ENCODE peak calls at places on chromosomes 6 and 20, in nine cellular contexts. C is lower lobe of right lung, U is ascending aorta, D is upper lobe of right lung, L is neural progenitor cell, G is Panc1, V is uterus, Y is small intestine, J is IMR-90. A is an unnamed sample. For H3K4me1, the result is how much of the 10 kb centered on the place peaks cover.

GRCh38 chr6:7687145-7688113 is 38.5 kb upstream of the BMP6 start:
- DNase-seq in J (no peak), L (no peak), G (no peak), U (no peak), V (no peak), C (no peak), D (no peak), Y (no peak), A (no peak)

GRCh38 chr6:111838749-111839484 is 34.3 kb downstream of the FYN start:
- DNase-seq in J (no peak), G (no peak), D (no peak), Y (no peak), C (no peak), U (no peak), L (no peak), V (no peak), A (no peak)

GRCh38 chr6:156154896-156155295 is 622.3 kb upstream of the ARID1B start:
- DNase-seq in C (no peak), J (peak), Y (no peak), D (no peak), L (no peak), V (no peak), U (no peak), G (no peak), A (no peak)

GRCh38 chr6:10763006-10763405 is 15.4 kb downstream of the TMEM14B start:
- DNase-seq in G (no peak), V (no peak), C (no peak), L (no peak), J (peak), D (no peak), Y (no peak), U (no peak), A (no peak)

GRCh38 chr20:64232794-64233193 is 22.8 kb upstream of the PCMTD2 start:
- DNase-seq in G (no peak), C (peak), V (no peak), D (peak), U (no peak), J (no peak), Y (no peak), L (no peak), A (peak)

GRCh38 chr6:37005061-37005810 is at the start of gene FGD2:
- DNase-seq in D (no peak), J (no peak), C (no peak), L (no peak), Y (no peak), V (no peak), U (no peak), G (no peak), A (no peak)

GRCh38 chr6:41746068-41746467 is 1.1 kb downstream of the PGC start:
- DNase-seq in D (no peak), U (no peak), G (no peak), V (no peak), C (peak), L (no peak), Y (no peak), J (no peak), A (no peak)

GRCh38 chr6:159724778-159725177 is 2.5 kb upstream of the WTAP start:
- DNase-seq in J (no peak), V (no peak), C (no peak), D (no peak), Y (no peak), L (no peak), G (no peak), U (no peak), A (no peak)

GRCh38 chr6:26156105-26156849 is 69.0 kb downstream of the HFE start:
- DNase-seq in D (peak), G (peak), L (peak), V (peak), Y (peak), J (peak), U (peak), C (peak), A (peak)

GRCh38 chr6:155828989-155829388 is 373.4 kb upstream of the NOX3 start:
- DNase-seq in V (no peak), J (no peak), U (no peak), Y (no peak), D (no peak), L (no peak), C (no peak), G (no peak), A (no peak)

GRCh38 chr6:79672631-79673065 is 41.5 kb downstream of the SH3BGRL2 start:
- DNase-seq in G (peak), D (no peak), V (no peak), Y (peak), L (peak), C (no peak), J (peak), U (no peak), A (no peak)

GRCh38 chr20:51500311-51500710 is 42.2 kb downstream of the NFATC2 start:
- DNase-seq in J (no peak), Y (peak), D (no peak), C (no peak), V (no peak), G (no peak), U (no peak), L (no peak), A (peak)

GRCh38 chr6:27865952-27866369 is 46.2 kb downstream of the OR2B2 start:
- DNase-seq in L (peak), V (no peak), G (no peak), D (no peak), J (no peak), Y (no peak), U (no peak), C (no peak), A (no peak)

GRCh38 chr20:58893355-58894151 is 41.0 kb downstream of the GNAS start:
- DNase-seq in U (no peak), C (no peak), D (no peak), V (no peak), G (no peak), J (peak), Y (peak), L (no peak), A (no peak)

GRCh38 chr6:105785412-105785811 is 300.7 kb upstream of the PRDM1 start:
- DNase-seq in Y (no peak), C (peak), L (no peak), D (no peak), U (no peak), V (no peak), J (no peak), G (no peak), A (no peak)

GRCh38 chr6:38719358-38719757 is 4.2 kb downstream of the DNAH8 start:
- DNase-seq in U (no peak), Y (no peak), J (no peak), L (no peak), D (no peak), V (no peak), C (no peak), G (no peak), A (no peak)

GRCh38 chr6:21325201-21325856 is 268.2 kb upstream of the SOX4 start:
- DNase-seq in G (no peak), C (no peak), U (no peak), Y (no peak), D (no peak), V (no peak), L (no peak), J (no peak), A (no peak)

GRCh38 chr6:35552285-35552917 is 39.7 kb upstream of the TULP1 start:
- DNase-seq in J (peak), U (no peak), V (no peak), G (peak), C (peak), L (peak), Y (peak), D (peak), A (no peak)

GRCh38 chr6:38391909-38392614 is 247.7 kb downstream of the BTBD9 start:
- DNase-seq in J (peak), G (no peak), U (no peak), C (no peak), L (no peak), D (no peak), V (no peak), Y (no peak), A (no peak)

GRCh38 chr6:42260424-42260888 is 42.8 kb upstream of the MRPS10 start:
- DNase-seq in V (peak), C (no peak), G (no peak), D (no peak), L (no peak), Y (no peak), U (no peak), J (no peak), A (no peak)

GRCh38 chr6:32191696-32192607 is 491 bp downstream of the GPSM3 start:
- DNase-seq in U (no peak), G (no peak), J (no peak), D (no peak), V (no peak), C (no peak), L (no peak), Y (no peak), A (no peak)

GRCh38 chr20:63854069-63854765 is 7.1 kb upstream of the ABHD16B start:
- DNase-seq in V (no peak), J (no peak), Y (no peak), U (no peak), C (no peak), L (no peak), G (no peak), D (no peak), A (peak)

GRCh38 chr20:45484676-45485075 is 15.1 kb downstream of the WFDC2 start:
- DNase-seq in J (no peak), V (no peak), U (no peak), C (no peak), D (no peak), Y (no peak), L (peak), G (no peak), A (no peak)

GRCh38 chr20:45485388-45485787 is 15.8 kb downstream of the WFDC2 start:
- DNase-seq in U (no peak), L (no peak), C (no peak), Y (peak), V (no peak), D (no peak), G (no peak), J (no peak), A (no peak)

GRCh38 chr20:45487231-45487635 is 17.7 kb downstream of the WFDC2 start:
- DNase-seq in G (no peak), V (no peak), L (peak), Y (no peak), U (no peak), J (no peak), C (no peak), D (peak), A (peak)

GRCh38 chr20:45489083-45489531 is 19.6 kb downstream of the WFDC2 start:
- DNase-seq in V (no peak), C (no peak), D (no peak), Y (no peak), L (no peak), G (no peak), U (no peak), J (no peak), A (peak)
- H3K4me1 ChIP-seq in V (under half), C (under half), D (under half), Y (under half), L (under half), G (under half), U (under half), J (under half), A (under half)

GRCh38 chr6:25026723-25027122 is 91.0 kb upstream of the RIPOR2 start:
- DNase-seq in D (peak), C (peak), G (no peak), V (no peak), J (no peak), L (no peak), U (no peak), Y (no peak), A (no peak)
- H3K4me1 ChIP-seq in D (under half), C (under half), G (under half), V (under half), J (under half), L (under half), U (under half), Y (under half), A (under half)

DNA sequence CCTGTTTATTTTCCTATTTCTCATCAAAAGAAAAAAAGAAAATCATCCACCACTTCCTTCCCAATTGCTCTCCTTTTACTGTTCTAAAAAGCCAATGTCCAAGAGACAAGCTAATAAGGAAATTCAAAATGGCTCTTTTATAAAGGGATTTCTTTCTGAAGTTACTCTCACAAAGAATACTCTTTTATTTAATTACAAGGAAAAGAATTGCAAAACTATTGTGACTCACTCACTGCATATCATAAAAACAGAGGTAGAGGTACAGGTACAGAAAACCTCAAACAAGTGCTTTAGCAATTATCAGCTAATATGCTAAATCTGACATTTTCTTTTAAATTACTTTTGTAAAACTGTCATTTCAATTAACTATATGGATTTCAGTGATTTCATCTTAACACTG is 18.1 kb downstream of the DEK start:
- DNase-seq in L (no peak), V (no peak), Y (no peak), D (no peak), J (no peak), G (no peak), U (no peak), C (no peak), A (no peak)
- H3K4me1 ChIP-seq in L (under half), V (under half), Y (under half), D (under half), J (under half), G (under half), U (under half), C (under half), A (under half)

GRCh38 chr20:62488470-62488869 is 12.7 kb upstream of the GATA5 start:
- DNase-seq in U (no peak), J (no peak), C (no peak), D (no peak), G (no peak), L (no peak), Y (no peak), V (no peak), A (no peak)

GRCh38 chr20:62487125-62487524 is 11.3 kb upstream of the GATA5 start:
- DNase-seq in U (no peak), L (no peak), G (no peak), C (no peak), V (no peak), J (no peak), Y (no peak), D (no peak), A (no peak)

GRCh38 chr20:62487564-62488086 is 11.8 kb upstream of the GATA5 start:
- DNase-seq in C (no peak), J (no peak), D (no peak), G (no peak), V (no peak), U (no peak), L (no peak), Y (peak), A (no peak)

GRCh38 chr20:62489940-62490263 is 14.1 kb upstream of the GATA5 start:
- DNase-seq in G (no peak), C (no peak), V (no peak), D (no peak), U (no peak), J (no peak), L (no peak), Y (no peak), A (no peak)

GRCh38 chr20:62489186-62489939 is 13.6 kb upstream of the GATA5 start:
- DNase-seq in D (no peak), J (no peak), V (no peak), Y (peak), L (no peak), C (no peak), U (no peak), G (no peak), A (no peak)
- H3K4me1 ChIP-seq in D (under half), J (under half), V (under half), Y (under half), L (under half), C (under half), U (under half), G (half or more), A (under half)

GRCh38 chr6:56509031-56509430 is 133.7 kb downstream of the DST start:
- DNase-seq in L (no peak), J (no peak), G (no peak), C (no peak), D (no peak), U (no peak), Y (no peak), V (no peak), A (no peak)

GRCh38 chr6:56511591-56511990 is 131.1 kb downstream of the DST start:
- DNase-seq in J (no peak), L (no peak), G (no peak), D (no peak), Y (no peak), C (no peak), V (no peak), U (no peak), A (no peak)

GRCh38 chr6:56513631-56514030 is 129.1 kb downstream of the DST start:
- DNase-seq in D (no peak), J (peak), Y (no peak), U (no peak), L (no peak), G (no peak), C (no peak), V (no peak), A (no peak)

GRCh38 chr6:56514395-56514794 is 128.3 kb downstream of the DST start:
- DNase-seq in U (peak), G (no peak), C (no peak), Y (no peak), V (peak), D (no peak), J (peak), L (no peak), A (no peak)

DNA sequence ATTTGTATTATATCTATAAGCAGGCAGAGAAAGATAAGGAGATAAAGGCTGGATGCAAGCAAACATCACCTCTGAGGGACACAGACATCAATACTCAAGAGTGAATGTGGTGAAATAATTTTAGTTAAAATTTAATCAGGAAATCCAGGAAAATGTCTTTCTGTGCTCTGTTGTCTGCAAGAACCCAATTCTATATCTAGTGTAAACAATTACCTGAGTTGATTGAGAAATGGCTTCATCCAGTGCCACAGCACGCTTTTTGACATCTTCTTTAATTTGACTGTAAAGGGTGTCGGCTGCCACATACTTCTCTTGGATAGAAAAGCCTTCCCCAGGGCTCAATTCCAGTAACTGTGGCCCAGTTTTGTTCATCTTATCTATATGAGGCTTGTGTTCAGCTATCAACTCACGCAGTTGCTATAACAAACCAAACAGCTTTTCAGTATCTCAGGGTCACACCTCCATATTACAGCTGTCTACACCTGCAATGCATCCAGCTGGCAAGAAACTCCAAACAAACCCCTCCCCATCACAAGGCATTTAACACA is 131.6 kb downstream of the DST start:
- DNase-seq in C (no peak), D (no peak), V (no peak), J (peak), U (no peak), G (no peak), L (no peak), Y (peak), A (no peak)
- H3K4me1 ChIP-seq in C (under half), D (under half), V (under half), J (under half), U (under half), G (under half), L (under half), Y (under half), A (under half)

A was measured in RWPE2.